ENCODE peak calls at places on chromosomes 7 and 10, in ten cellular contexts. U, D, C, E, L, I, H, M, N and Y are unnamed samples.

GRCh38 chr10:60295028-60295937 is 94.4 kb downstream of the ANK3 start:
- DNase-seq in D (no peak), C (no peak), N (no peak), L (no peak), U (no peak), H (no peak), I (no peak), E (no peak), M (no peak), Y (no peak)

GRCh38 chr10:82192665-82193064 is 317.7 kb downstream of the NRG3 start:
- DNase-seq in M (no peak), U (no peak), C (no peak), H (no peak), D (no peak), I (no peak), L (no peak), N (no peak), E (no peak), Y (no peak)

GRCh38 chr10:44395396-44395795 is 10.5 kb upstream of the CXCL12 start:
- DNase-seq in N (no peak), M (no peak), D (no peak), H (peak), I (no peak), E (no peak), C (no peak), U (peak), L (no peak), Y (no peak)

GRCh38 chr7:85343484-85343883 is 156.6 kb upstream of the SEMA3D start:
- DNase-seq in M (no peak), U (no peak), H (no peak), L (no peak), I (no peak), N (no peak), D (no peak), C (no peak), E (no peak), Y (no peak)

GRCh38 chr10:27152687-27153086 is 1.5 kb downstream of the YME1L1 start:
- DNase-seq in N (no peak), U (no peak), I (no peak), L (no peak), M (no peak), E (no peak), H (no peak), D (no peak), C (no peak), Y (no peak)

GRCh38 chr10:112275512-112276245 is 7.5 kb upstream of the TECTB start:
- DNase-seq in I (no peak), M (no peak), U (no peak), N (no peak), D (no peak), L (no peak), H (no peak), E (no peak), C (no peak), Y (no peak)

GRCh38 chr10:85735997-85736396 is 630.6 kb downstream of the GRID1 start:
- DNase-seq in N (no peak), E (no peak), U (no peak), C (no peak), D (no peak), L (no peak), I (no peak), M (no peak), H (no peak), Y (no peak)

GRCh38 chr7:50653997-50654425 is 88.8 kb upstream of the DDC start:
- DNase-seq in H (peak), L (no peak), C (peak), N (peak), D (no peak), E (no peak), I (no peak), U (peak), M (peak), Y (peak)

GRCh38 chr10:454860-455259 is 234.6 kb downstream of the DIP2C start:
- DNase-seq in N (peak), H (peak), L (peak), C (peak), E (no peak), D (no peak), U (no peak), M (no peak), I (no peak), Y (peak)

GRCh38 chr10:31456463-31456862 is 137.4 kb downstream of the ZEB1 start:
- DNase-seq in L (no peak), U (no peak), N (no peak), I (no peak), D (no peak), E (no peak), H (no peak), C (no peak), M (no peak), Y (no peak)

GRCh38 chr7:144787127-144787526 is 48.7 kb downstream of the TPK1 start:
- DNase-seq in I (no peak), C (no peak), U (no peak), E (no peak), H (no peak), N (no peak), M (no peak), D (no peak), L (no peak), Y (no peak)

GRCh38 chr10:1540144-1540543 is 197.2 kb downstream of the ADARB2 start:
- DNase-seq in U (peak), D (no peak), E (peak), I (no peak), H (no peak), L (no peak), C (no peak), N (no peak), M (no peak), Y (no peak)

GRCh38 chr10:557792-558328 is 131.6 kb downstream of the DIP2C start:
- DNase-seq in N (no peak), M (no peak), C (no peak), I (no peak), E (no peak), L (peak), U (no peak), H (no peak), D (peak), Y (no peak)

GRCh38 chr7:107643938-107644703 is 16.5 kb upstream of the SLC26A4 start:
- DNase-seq in H (no peak), I (no peak), U (no peak), E (no peak), L (no peak), C (no peak), M (no peak), D (no peak), N (no peak), Y (no peak)

GRCh38 chr10:8128511-8128910 is 74.0 kb downstream of the GATA3 start:
- DNase-seq in D (no peak), M (no peak), N (no peak), C (peak), I (no peak), H (no peak), L (no peak), U (no peak), E (no peak), Y (no peak)

GRCh38 chr10:116183733-116184447 is 89.1 kb downstream of the GFRA1 start:
- DNase-seq in N (no peak), E (no peak), H (peak), C (no peak), U (no peak), M (no peak), L (no peak), D (no peak), I (peak), Y (no peak)

GRCh38 chr7:143405158-143405557 is 3.5 kb downstream of the EPHA1 start:
- DNase-seq in D (no peak), L (no peak), E (peak), H (no peak), M (no peak), C (no peak), U (peak), N (peak), I (no peak), Y (no peak)

GRCh38 chr7:22715969-22716368 is 11.0 kb upstream of the IL6 start:
- DNase-seq in D (no peak), E (no peak), C (no peak), M (no peak), U (no peak), I (no peak), N (no peak), H (no peak), L (no peak), Y (no peak)

GRCh38 chr7:105934577-105935185 is 28.4 kb upstream of the CDHR3 start:
- DNase-seq in E (no peak), C (peak), N (no peak), M (peak), H (peak), I (peak), L (peak), D (peak), U (no peak), Y (peak)

GRCh38 chr7:7201583-7202374 is 19.4 kb downstream of the C1GALT1 start:
- DNase-seq in C (no peak), D (no peak), L (no peak), I (peak), U (peak), N (no peak), E (no peak), M (no peak), H (no peak), Y (peak)

GRCh38 chr7:47488205-47488968 is 93.5 kb downstream of the TNS3 start:
- DNase-seq in H (no peak), N (no peak), M (no peak), E (no peak), L (no peak), U (no peak), I (no peak), D (no peak), C (no peak), Y (no peak)

GRCh38 chr10:3074985-3075600 is 7.7 kb downstream of the PFKP start:
- DNase-seq in D (no peak), M (no peak), N (no peak), E (no peak), H (no peak), C (no peak), I (no peak), L (no peak), U (no peak), Y (peak)

GRCh38 chr7:28510022-28510367 is 97.7 kb downstream of the CREB5 start:
- DNase-seq in D (no peak), I (no peak), N (no peak), U (no peak), C (no peak), L (no peak), H (no peak), M (no peak), E (no peak), Y (no peak)

GRCh38 chr7:83155996-83156395 is 6.7 kb downstream of the PCLO start:
- DNase-seq in H (no peak), M (no peak), D (no peak), I (no peak), L (no peak), C (no peak), E (no peak), N (no peak), U (no peak), Y (no peak)

GRCh38 chr7:119046068-119046467 is 821.6 kb downstream of the ANKRD7 start:
- DNase-seq in L (no peak), I (no peak), H (no peak), C (no peak), U (no peak), M (no peak), D (no peak), E (no peak), N (no peak), Y (no peak)

GRCh38 chr7:142669074-142669654 is 80.1 kb upstream of the PRSS1 start:
- DNase-seq in D (peak), E (no peak), M (no peak), U (no peak), I (peak), L (no peak), N (no peak), H (no peak), C (no peak), Y (no peak)

GRCh38 chr7:50349963-50350944 is 45.7 kb downstream of the IKZF1 start:
- DNase-seq in D (peak), I (no peak), N (no peak), L (no peak), E (no peak), M (no peak), C (no peak), H (no peak), U (no peak), Y (no peak)

GRCh38 chr10:52599586-52600200 is 172.9 kb downstream of the MBL2 start:
- DNase-seq in C (no peak), L (no peak), N (no peak), I (no peak), E (no peak), U (no peak), M (no peak), D (no peak), H (no peak), Y (no peak)

GRCh38 chr7:135320277-135320676 is 86.6 kb downstream of the STRA8 start:
- DNase-seq in L (peak), M (peak), D (peak), E (peak), C (peak), N (peak), I (no peak), U (peak), H (peak), Y (peak)

GRCh38 chr10:22679608-22680007 is 34.8 kb downstream of the PIP4K2A start:
- DNase-seq in N (no peak), E (no peak), D (no peak), L (no peak), H (no peak), M (no peak), I (no peak), C (no peak), U (no peak), Y (no peak)

GRCh38 chr7:76409537-76409936 is at the start of gene SSC4D:
- DNase-seq in E (no peak), H (no peak), C (no peak), I (no peak), L (no peak), N (no peak), M (no peak), U (no peak), D (peak), Y (peak)

GRCh38 chr10:100009283-100009792 is 409 bp downstream of the DNMBP start:
- DNase-seq in U (peak), H (peak), C (peak), D (peak), I (no peak), M (peak), L (peak), E (peak), N (no peak), Y (peak)

GRCh38 chr10:100008142-100008522 is 1.6 kb downstream of the DNMBP start:
- DNase-seq in E (no peak), L (no peak), H (peak), I (no peak), D (peak), U (no peak), C (no peak), N (no peak), M (no peak), Y (no peak)

GRCh38 chr10:100008708-100009282 is 952 bp downstream of the DNMBP start:
- DNase-seq in I (no peak), U (no peak), N (no peak), E (no peak), C (no peak), M (no peak), D (peak), H (no peak), L (no peak), Y (no peak)

GRCh38 chr10:100006241-100006886 is 3.4 kb downstream of the DNMBP start:
- DNase-seq in D (peak), N (no peak), H (peak), L (peak), M (no peak), E (no peak), C (no peak), U (no peak), I (peak), Y (no peak)

GRCh38 chr10:100007239-100008141 is 2.3 kb downstream of the DNMBP start:
- DNase-seq in H (no peak), E (no peak), D (no peak), L (no peak), C (no peak), N (no peak), I (no peak), U (no peak), M (no peak), Y (no peak)
- H3K4me3 ChIP-seq in H (no peak), E (no peak), D (no peak), L (peak), C (no peak), N (peak), I (no peak), U (no peak), M (no peak), Y (no peak)

GRCh38 chr7:87345166-87345927 is at the start of gene CROT:
- DNase-seq in I (peak), M (peak), H (peak), N (peak), D (peak), C (peak), U (peak), L (peak), E (peak), Y (peak)
- TF ChIP-seq POLR2A in I (no peak), M (peak), H (peak), N (no peak), D (peak), C (peak), U (peak), L (peak), E (peak), Y (peak)

DNA sequence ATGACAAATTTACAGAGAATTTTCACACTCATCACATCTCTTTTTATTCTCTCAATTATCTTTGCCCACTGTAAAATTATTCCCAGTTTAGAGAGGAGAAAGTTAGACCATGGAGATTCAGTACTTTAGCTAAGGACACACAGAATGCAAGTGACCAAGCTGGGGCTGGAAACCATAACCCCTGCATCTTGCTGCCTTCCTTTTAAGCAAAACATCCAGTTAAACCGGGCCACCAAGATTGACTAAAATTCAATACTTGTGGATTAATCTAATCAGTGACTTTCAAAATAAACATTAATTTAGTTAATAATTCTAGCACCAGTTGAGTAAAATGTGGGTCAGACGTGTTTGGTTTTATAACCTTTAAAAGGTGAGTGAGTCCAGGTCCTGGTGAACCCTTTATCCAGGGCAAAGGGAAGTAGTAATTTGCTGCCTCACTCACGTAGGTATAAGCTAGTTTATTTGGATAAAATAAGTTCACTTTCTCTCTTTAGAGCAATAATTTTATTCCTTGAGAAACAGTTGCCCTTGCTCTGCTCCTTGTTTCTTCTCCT is 1.9 kb upstream of the CYP2C8 start:
- DNase-seq in H (no peak), N (no peak), L (no peak), I (no peak), U (no peak), E (no peak), M (no peak), D (no peak), C (no peak), Y (no peak)
- H3K4me3 ChIP-seq in H (no peak), N (no peak), L (no peak), I (no peak), U (no peak), E (no peak), M (no peak), D (no peak), C (no peak), Y (no peak)

GRCh38 chr7:93298206-93298605 is 66.0 kb downstream of the VPS50 start:
- DNase-seq in D (no peak), C (no peak), E (no peak), I (no peak), N (no peak), M (no peak), L (no peak), H (no peak), U (no peak), Y (no peak)
- TF ChIP-seq POLR2A in D (no peak), C (no peak), E (no peak), I (no peak), N (no peak), M (no peak), L (no peak), H (no peak), U (no peak), Y (no peak)